ENCODE peak calls at places on chromosomes 3 and 15, in eight cellular contexts. J is ovary, R is HCT116, E is Panc1, V is GM12864, I is choroid plexus epithelial cell, D is foreskin fibroblast, P is left lung. B is an unnamed sample.

GRCh38 chr3:72234394-72234793 is 449.4 kb upstream of the PROK2 start:
- DNase-seq in J (peak), R (no peak), E (no peak), V (no peak), I (peak), D (peak), P (no peak), B (no peak)

GRCh38 chr3:134251731-134252391 is 1.2 kb upstream of the RYK start:
- DNase-seq in J (peak), R (no peak), E (no peak), V (no peak), I (no peak), D (no peak), P (no peak), B (peak)

GRCh38 chr3:31461441-31461840 is 71.3 kb upstream of the STT3B start:
- DNase-seq in J (no peak), R (no peak), E (no peak), V (no peak), I (peak), D (peak), P (no peak), B (no peak)

GRCh38 chr3:71389911-71390573 is 193.5 kb downstream of the FOXP1 start:
- DNase-seq in J (peak), R (no peak), E (no peak), V (no peak), I (peak), D (peak), P (peak), B (peak)

GRCh38 chr15:65062726-65063125 is 5.1 kb downstream of the RASL12 start:
- DNase-seq in J (no peak), R (no peak), E (no peak), V (no peak), I (no peak), D (no peak), P (no peak), B (no peak)

GRCh38 chr15:43934480-43934879 is 107.7 kb downstream of the WDR76 start:
- DNase-seq in J (no peak), R (no peak), E (no peak), V (no peak), I (no peak), D (peak), P (no peak), B (no peak)

GRCh38 chr15:96560246-96560895 is 229.9 kb downstream of the NR2F2 start:
- DNase-seq in J (no peak), R (no peak), E (no peak), V (no peak), I (peak), D (peak), P (no peak), B (no peak)

GRCh38 chr3:37696661-37697060 is 165.0 kb upstream of the CTDSPL start:
- DNase-seq in J (no peak), R (no peak), E (no peak), V (no peak), I (no peak), D (no peak), P (no peak), B (no peak)

GRCh38 chr3:99505646-99506269 is 132.6 kb upstream of the COL8A1 start:
- DNase-seq in J (no peak), R (no peak), E (no peak), V (peak), I (peak), D (peak), P (peak), B (peak)

GRCh38 chr3:25783661-25784512 is 644 bp upstream of the NGLY1 start:
- DNase-seq in J (peak), R (no peak), E (no peak), V (no peak), I (peak), D (peak), P (peak), B (no peak)

GRCh38 chr3:125051715-125052581 is 3.8 kb downstream of the HEG1 start:
- DNase-seq in J (peak), R (no peak), E (no peak), V (no peak), I (peak), D (peak), P (no peak), B (peak)

GRCh38 chr3:191300422-191300821 is 28.8 kb upstream of the CCDC50 start:
- DNase-seq in J (no peak), R (no peak), E (no peak), V (peak), I (no peak), D (no peak), P (no peak), B (no peak)

GRCh38 chr3:82143661-82144405 is 382.4 kb upstream of the GBE1 start:
- DNase-seq in J (no peak), R (no peak), E (no peak), V (no peak), I (no peak), D (no peak), P (no peak), B (no peak)

GRCh38 chr3:88034463-88034862 is 24.3 kb downstream of the CGGBP1 start:
- DNase-seq in J (no peak), R (no peak), E (no peak), V (no peak), I (peak), D (no peak), P (no peak), B (no peak)

GRCh38 chr15:67884514-67885225 is 44.8 kb upstream of the RNU6-1 start:
- DNase-seq in J (peak), R (no peak), E (no peak), V (no peak), I (peak), D (peak), P (peak), B (peak)

GRCh38 chr15:62895905-62896316 is 146.6 kb upstream of the TPM1 start:
- DNase-seq in J (no peak), R (no peak), E (peak), V (no peak), I (peak), D (peak), P (no peak), B (no peak)

GRCh38 chr3:70882104-70882503 is 569.7 kb upstream of the MDFIC2 start:
- DNase-seq in J (no peak), R (no peak), E (no peak), V (no peak), I (peak), D (no peak), P (no peak), B (no peak)

GRCh38 chr3:126353694-126354321 is 3.4 kb downstream of the KLF15 start:
- DNase-seq in J (peak), R (no peak), E (no peak), V (no peak), I (no peak), D (no peak), P (peak), B (no peak)

GRCh38 chr3:150222190-150222548 is 185.9 kb upstream of the TSC22D2 start:
- DNase-seq in J (no peak), R (no peak), E (no peak), V (no peak), I (no peak), D (no peak), P (no peak), B (no peak)

GRCh38 chr3:170222647-170223541 is 670 bp downstream of the PRKCI start:
- DNase-seq in J (peak), R (no peak), E (no peak), V (peak), I (peak), D (peak), P (peak), B (no peak)

GRCh38 chr3:16554126-16554525 is 40.6 kb upstream of the RFTN1 start:
- DNase-seq in J (no peak), R (no peak), E (no peak), V (no peak), I (no peak), D (no peak), P (no peak), B (no peak)

GRCh38 chr3:195893121-195893449 is 15.3 kb downstream of the TNK2 start:
- DNase-seq in J (no peak), R (no peak), E (no peak), V (no peak), I (no peak), D (no peak), P (no peak), B (peak)

GRCh38 chr3:114411811-114412803 is 118.3 kb downstream of the TIGIT start:
- DNase-seq in J (peak), R (peak), E (no peak), V (no peak), I (peak), D (peak), P (no peak), B (no peak)

GRCh38 chr3:73727117-73727802 is 102.5 kb upstream of the PDZRN3 start:
- DNase-seq in J (peak), R (no peak), E (no peak), V (no peak), I (peak), D (peak), P (no peak), B (no peak)

GRCh38 chr3:121649645-121650044 is 11.1 kb downstream of the HCLS1 start:
- DNase-seq in J (no peak), R (no peak), E (no peak), V (no peak), I (peak), D (peak), P (no peak), B (no peak)

GRCh38 chr15:63202858-63203257 is 13.5 kb downstream of the RAB8B start:
- DNase-seq in J (no peak), R (no peak), E (no peak), V (no peak), I (no peak), D (no peak), P (no peak), B (no peak)

GRCh38 chr3:133440652-133441051 is 40.8 kb downstream of the BFSP2 start:
- DNase-seq in J (no peak), R (no peak), E (no peak), V (no peak), I (peak), D (no peak), P (no peak), B (no peak)

GRCh38 chr3:186138272-186138981 is 29.5 kb upstream of the ETV5 start:
- DNase-seq in J (no peak), R (no peak), E (no peak), V (no peak), I (peak), D (no peak), P (no peak), B (no peak)

GRCh38 chr15:85276921-85277320 is 103.5 kb upstream of the AKAP13 start:
- DNase-seq in J (no peak), R (no peak), E (no peak), V (no peak), I (no peak), D (no peak), P (no peak), B (no peak)

GRCh38 chr3:195896361-195897080 is 11.8 kb downstream of the TNK2 start:
- DNase-seq in J (peak), R (no peak), E (no peak), V (no peak), I (peak), D (peak), P (no peak), B (peak)

GRCh38 chr15:71052356-71052755 is 62.9 kb upstream of the THSD4 start:
- DNase-seq in J (no peak), R (no peak), E (no peak), V (no peak), I (peak), D (peak), P (no peak), B (no peak)

GRCh38 chr15:63915888-63916731 is 82.4 kb upstream of the HERC1 start:
- DNase-seq in J (no peak), R (no peak), E (no peak), V (no peak), I (peak), D (peak), P (no peak), B (no peak)

GRCh38 chr15:94029495-94029894 is 201.9 kb upstream of the MCTP2 start:
- DNase-seq in J (no peak), R (no peak), E (no peak), V (no peak), I (peak), D (peak), P (no peak), B (no peak)

GRCh38 chr3:107938128-107938527 is 152.7 kb downstream of the CD47 start:
- DNase-seq in J (no peak), R (peak), E (no peak), V (no peak), I (peak), D (peak), P (peak), B (no peak)

GRCh38 chr15:58182460-58183163 is 44.4 kb downstream of the AQP9 start:
- DNase-seq in J (no peak), R (peak), E (peak), V (no peak), I (peak), D (peak), P (peak), B (peak)

GRCh38 chr3:61985020-61985419 is 388.3 kb downstream of the FEZF2 start:
- DNase-seq in J (no peak), R (no peak), E (no peak), V (no peak), I (peak), D (peak), P (no peak), B (no peak)

GRCh38 chr3:131716943-131717342 is 214.2 kb upstream of the MRPL3 start:
- DNase-seq in J (no peak), R (no peak), E (no peak), V (no peak), I (no peak), D (no peak), P (no peak), B (no peak)

DNA sequence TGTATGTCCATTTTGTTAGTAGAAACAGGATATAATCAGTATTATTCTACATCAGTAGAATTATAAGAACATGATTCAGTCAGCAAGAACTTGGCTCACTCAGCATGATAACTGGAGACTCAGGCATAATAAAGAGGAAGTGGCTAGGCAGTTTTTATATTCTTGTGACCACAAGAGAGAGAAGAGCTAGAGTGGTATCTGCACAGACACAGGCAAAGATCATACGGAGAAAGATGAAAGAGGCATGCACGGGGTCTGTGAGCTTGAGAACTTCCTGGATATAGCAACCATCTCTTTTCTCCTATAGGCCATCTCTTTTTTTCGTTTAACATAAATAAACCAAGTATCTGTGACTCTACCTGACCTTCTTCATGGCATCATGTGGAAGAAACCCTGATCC is 46.8 kb downstream of the MYO5A start:
- DNase-seq in J (no peak), R (peak), E (no peak), V (peak), I (peak), D (peak), P (no peak), B (no peak)
- H3K4me3 ChIP-seq in J (no peak), R (no peak), E (no peak), V (no peak), I (no peak), D (no peak), P (no peak), B (no peak)

DNA sequence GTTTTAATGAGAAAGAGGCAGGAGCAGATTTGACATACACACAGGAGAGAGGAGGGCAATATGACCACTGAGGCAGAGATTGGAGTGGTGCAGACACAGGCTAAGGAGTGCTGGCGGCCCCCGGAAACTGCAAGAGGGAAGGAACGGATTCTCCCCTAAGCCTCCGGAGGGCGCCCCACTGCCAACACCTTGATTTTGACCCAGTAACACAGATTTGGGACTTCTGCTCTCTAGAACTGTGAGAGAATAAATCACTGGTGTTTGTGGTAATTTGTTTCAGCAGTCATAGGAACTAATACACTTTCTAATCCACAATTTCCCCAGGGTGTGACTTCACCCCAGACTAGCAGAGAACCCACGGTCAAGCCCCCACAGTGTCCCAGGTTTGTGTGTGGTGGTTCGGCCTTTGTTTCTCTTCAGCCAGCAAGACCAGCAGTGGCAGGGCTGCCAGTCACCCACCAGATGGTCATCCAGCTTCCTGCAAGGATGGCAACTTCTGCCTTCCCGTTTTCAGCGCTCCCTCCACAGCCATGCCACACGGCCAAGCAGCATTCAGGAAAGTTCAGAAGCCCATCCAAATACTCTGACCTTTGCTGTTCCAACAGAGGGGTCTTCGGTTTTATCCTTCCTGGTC is 23.6 kb upstream of the TSPAN3 start:
- DNase-seq in J (no peak), R (no peak), E (no peak), V (no peak), I (no peak), D (no peak), P (no peak), B (no peak)
- TF ChIP-seq CTCF in J (no peak), R (peak), E (peak), V (peak), I (peak), D (peak), P (no peak), B (no peak)

DNA sequence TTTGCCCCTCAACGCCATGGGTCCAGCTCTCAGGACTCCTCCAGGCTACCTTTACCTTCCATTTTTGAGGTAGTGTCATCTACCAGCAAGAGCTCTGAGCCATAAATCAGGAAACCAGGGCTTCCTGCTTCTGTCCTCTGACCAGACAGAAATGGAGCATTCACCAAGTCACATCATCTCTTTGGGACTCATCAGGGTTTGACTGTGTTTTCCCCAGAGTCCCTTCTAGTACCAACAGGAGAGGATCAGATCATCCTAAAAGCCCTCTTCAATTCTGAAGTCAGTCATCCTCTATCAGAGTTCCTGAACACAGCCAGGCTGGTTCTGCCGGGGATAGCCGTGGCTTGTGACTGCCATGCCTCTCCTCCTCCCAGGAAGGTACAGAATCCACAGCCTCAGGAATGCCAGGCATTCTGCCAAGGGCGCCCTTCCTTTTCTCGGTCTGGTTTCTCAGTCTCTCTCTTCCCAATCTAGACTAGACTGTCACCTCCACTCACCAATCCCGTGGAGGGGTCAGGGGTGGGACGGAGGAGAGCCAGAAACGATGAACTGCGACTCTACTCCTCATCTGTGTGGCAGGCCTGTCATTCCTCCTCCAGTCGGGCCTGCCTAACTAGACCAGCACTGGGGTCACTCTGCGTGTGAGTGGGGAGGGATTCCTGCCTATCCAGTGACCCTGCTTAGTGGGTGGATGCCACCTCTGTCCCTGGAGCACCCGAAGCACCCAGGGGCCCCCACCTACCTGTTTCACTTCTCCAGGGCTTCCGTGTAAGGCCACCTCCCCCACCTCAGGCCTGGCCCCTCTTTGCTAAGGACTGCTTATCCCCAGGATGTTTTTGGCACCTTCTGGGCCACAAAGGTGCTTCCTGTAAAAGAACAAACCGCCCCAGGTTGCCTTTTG is 30.9 kb downstream of the CCNL1 start:
- DNase-seq in J (no peak), R (peak), E (no peak), V (no peak), I (peak), D (peak), P (no peak), B (no peak)
- H3K4me3 ChIP-seq in J (no peak), R (peak), E (no peak), V (no peak), I (no peak), D (no peak), P (no peak), B (peak)

GRCh38 chr15:46502668-46503067 is 867.8 kb downstream of the SQOR start:
- DNase-seq in J (no peak), R (no peak), E (no peak), V (no peak), I (no peak), D (peak), P (no peak), B (no peak)
- TF ChIP-seq CTCF in J (no peak), R (no peak), E (peak), V (no peak), I (no peak), D (peak), P (no peak), B (peak)

GRCh38 chr3:79366414-79366813 is 401.4 kb downstream of the ROBO1 start:
- DNase-seq in J (no peak), R (no peak), E (no peak), V (no peak), I (no peak), D (peak), P (no peak), B (no peak)

GRCh38 chr3:79369306-79369705 is 398.5 kb downstream of the ROBO1 start:
- DNase-seq in J (no peak), R (no peak), E (no peak), V (no peak), I (peak), D (peak), P (no peak), B (no peak)

GRCh38 chr3:79367803-79368202 is 400.0 kb downstream of the ROBO1 start:
- DNase-seq in J (no peak), R (no peak), E (no peak), V (no peak), I (no peak), D (no peak), P (no peak), B (no peak)

GRCh38 chr3:79368403-79368802 is 399.4 kb downstream of the ROBO1 start:
- DNase-seq in J (no peak), R (no peak), E (no peak), V (no peak), I (peak), D (no peak), P (no peak), B (no peak)

GRCh38 chr3:79367066-79367465 is 400.7 kb downstream of the ROBO1 start:
- DNase-seq in J (no peak), R (no peak), E (no peak), V (no peak), I (peak), D (peak), P (no peak), B (no peak)
- H3K4me3 ChIP-seq in J (no peak), R (no peak), E (no peak), V (no peak), I (no peak), D (no peak), P (no peak), B (no peak)

GRCh38 chr3:171459942-171460225 is 321 bp downstream of the TNIK start:
- DNase-seq in J (no peak), R (no peak), E (no peak), V (no peak), I (peak), D (no peak), P (no peak), B (no peak)

GRCh38 chr3:171461087-171461917 is 1.1 kb upstream of the TNIK start:
- DNase-seq in J (peak), R (peak), E (no peak), V (no peak), I (peak), D (peak), P (no peak), B (no peak)

GRCh38 chr3:171459130-171459941 is 869 bp downstream of the TNIK start:
- DNase-seq in J (peak), R (no peak), E (no peak), V (no peak), I (peak), D (peak), P (peak), B (peak)

GRCh38 chr3:171458857-171459129 is 1.4 kb downstream of the TNIK start:
- DNase-seq in J (no peak), R (no peak), E (no peak), V (no peak), I (no peak), D (no peak), P (no peak), B (no peak)

GRCh38 chr3:171460226-171461086 is at the start of gene TNIK:
- DNase-seq in J (peak), R (peak), E (peak), V (peak), I (peak), D (peak), P (peak), B (peak)
- TF ChIP-seq CTCF in J (no peak), R (peak), E (peak), V (peak), I (peak), D (no peak), P (peak), B (peak)

GRCh38 chr3:46833346-46834300 is 29.6 kb downstream of the MYL3 start:
- DNase-seq in J (no peak), R (no peak), E (no peak), V (no peak), I (no peak), D (no peak), P (no peak), B (no peak)
- H3K4me3 ChIP-seq in J (no peak), R (no peak), E (no peak), V (no peak), I (no peak), D (no peak), P (no peak), B (no peak)

B was measured in left ventricle myocardium inferior.